ENCODE peak calls at places on chromosomes 6 and 20, in five cellular contexts. One of them, this sample, is unnamed.

GRCh38 chr6:135481786-135482369 is 15.7 kb downstream of the AHI1 start:
- DNase-seq in psoas muscle: no peak
- DNase-seq in hypothalamus: no peak
- DNase-seq in posterior cingulate gyrus: no peak
- DNase-seq in activated CD8-positive, alpha-beta memory T cell treated with anti-CD3 and anti-CD28 coated beads, Interleukin-2, amount 50 U/mL, for 4 hours: no peak
- DNase-seq in this sample: no peak

GRCh38 chr6:108564178-108564577 is 3.5 kb downstream of the FOXO3 start:
- DNase-seq in psoas muscle: no peak
- DNase-seq in hypothalamus: no peak
- DNase-seq in posterior cingulate gyrus: no peak
- DNase-seq in activated CD8-positive, alpha-beta memory T cell treated with anti-CD3 and anti-CD28 coated beads, Interleukin-2, amount 50 U/mL, for 4 hours: no peak
- DNase-seq in this sample: no peak

GRCh38 chr6:10375391-10375969 is 39.4 kb downstream of the TFAP2A start:
- DNase-seq in activated CD8-positive, alpha-beta memory T cell treated with anti-CD3 and anti-CD28 coated beads, Interleukin-2, amount 50 U/mL, for 4 hours: no peak
- DNase-seq in posterior cingulate gyrus: no peak
- DNase-seq in psoas muscle: no peak
- DNase-seq in hypothalamus: no peak
- DNase-seq in this sample: no peak

GRCh38 chr6:5083813-5084191 is 1.3 kb upstream of the PPP1R3G start:
- DNase-seq in posterior cingulate gyrus: peak
- DNase-seq in psoas muscle: no peak
- DNase-seq in activated CD8-positive, alpha-beta memory T cell treated with anti-CD3 and anti-CD28 coated beads, Interleukin-2, amount 50 U/mL, for 4 hours: no peak
- DNase-seq in hypothalamus: no peak
- DNase-seq in this sample: no peak

GRCh38 chr20:58420798-58421496 is 31.9 kb downstream of the VAPB start:
- DNase-seq in psoas muscle: no peak
- DNase-seq in hypothalamus: no peak
- DNase-seq in posterior cingulate gyrus: no peak
- DNase-seq in activated CD8-positive, alpha-beta memory T cell treated with anti-CD3 and anti-CD28 coated beads, Interleukin-2, amount 50 U/mL, for 4 hours: no peak
- DNase-seq in this sample: no peak

GRCh38 chr6:169070506-169071176 is 183.0 kb downstream of the THBS2 start:
- DNase-seq in psoas muscle: peak
- DNase-seq in hypothalamus: no peak
- DNase-seq in activated CD8-positive, alpha-beta memory T cell treated with anti-CD3 and anti-CD28 coated beads, Interleukin-2, amount 50 U/mL, for 4 hours: no peak
- DNase-seq in posterior cingulate gyrus: no peak
- DNase-seq in this sample: no peak

GRCh38 chr6:296151-297122 is 4.2 kb downstream of the DUSP22 start:
- DNase-seq in hypothalamus: no peak
- DNase-seq in activated CD8-positive, alpha-beta memory T cell treated with anti-CD3 and anti-CD28 coated beads, Interleukin-2, amount 50 U/mL, for 4 hours: no peak
- DNase-seq in posterior cingulate gyrus: peak
- DNase-seq in psoas muscle: no peak
- DNase-seq in this sample: no peak

GRCh38 chr6:32862725-32863124 is 8.7 kb downstream of the PSMB9 start:
- DNase-seq in hypothalamus: no peak
- DNase-seq in activated CD8-positive, alpha-beta memory T cell treated with anti-CD3 and anti-CD28 coated beads, Interleukin-2, amount 50 U/mL, for 4 hours: no peak
- DNase-seq in psoas muscle: no peak
- DNase-seq in posterior cingulate gyrus: no peak
- DNase-seq in this sample: no peak

GRCh38 chr6:162108041-162108440 is 619.5 kb downstream of the PRKN start:
- DNase-seq in posterior cingulate gyrus: no peak
- DNase-seq in activated CD8-positive, alpha-beta memory T cell treated with anti-CD3 and anti-CD28 coated beads, Interleukin-2, amount 50 U/mL, for 4 hours: no peak
- DNase-seq in hypothalamus: no peak
- DNase-seq in psoas muscle: no peak
- DNase-seq in this sample: no peak

GRCh38 chr6:10759312-10759839 is 11.8 kb downstream of the TMEM14B start:
- DNase-seq in hypothalamus: no peak
- DNase-seq in psoas muscle: no peak
- DNase-seq in posterior cingulate gyrus: no peak
- DNase-seq in activated CD8-positive, alpha-beta memory T cell treated with anti-CD3 and anti-CD28 coated beads, Interleukin-2, amount 50 U/mL, for 4 hours: no peak
- DNase-seq in this sample: no peak

GRCh38 chr6:11712760-11713159 is 65.8 kb downstream of the ADTRP start:
- DNase-seq in hypothalamus: no peak
- DNase-seq in posterior cingulate gyrus: peak
- DNase-seq in psoas muscle: peak
- DNase-seq in activated CD8-positive, alpha-beta memory T cell treated with anti-CD3 and anti-CD28 coated beads, Interleukin-2, amount 50 U/mL, for 4 hours: peak
- DNase-seq in this sample: no peak

GRCh38 chr6:169639653-169640278 is 62.1 kb downstream of the WDR27 start:
- DNase-seq in psoas muscle: no peak
- DNase-seq in hypothalamus: no peak
- DNase-seq in posterior cingulate gyrus: no peak
- DNase-seq in activated CD8-positive, alpha-beta memory T cell treated with anti-CD3 and anti-CD28 coated beads, Interleukin-2, amount 50 U/mL, for 4 hours: no peak
- DNase-seq in this sample: no peak

GRCh38 chr6:137159912-137160311 is 13.5 kb downstream of the IL22RA2 start:
- DNase-seq in psoas muscle: no peak
- DNase-seq in activated CD8-positive, alpha-beta memory T cell treated with anti-CD3 and anti-CD28 coated beads, Interleukin-2, amount 50 U/mL, for 4 hours: no peak
- DNase-seq in posterior cingulate gyrus: no peak
- DNase-seq in hypothalamus: no peak
- DNase-seq in this sample: no peak

GRCh38 chr6:43014434-43014909 is 423 bp downstream of the KLHDC3 start:
- DNase-seq in posterior cingulate gyrus: no peak
- DNase-seq in activated CD8-positive, alpha-beta memory T cell treated with anti-CD3 and anti-CD28 coated beads, Interleukin-2, amount 50 U/mL, for 4 hours: no peak
- DNase-seq in psoas muscle: no peak
- DNase-seq in hypothalamus: no peak
- DNase-seq in this sample: no peak

GRCh38 chr20:24098886-24099285 is 110.3 kb upstream of the GGTLC1 start:
- DNase-seq in activated CD8-positive, alpha-beta memory T cell treated with anti-CD3 and anti-CD28 coated beads, Interleukin-2, amount 50 U/mL, for 4 hours: no peak
- DNase-seq in posterior cingulate gyrus: no peak
- DNase-seq in hypothalamus: no peak
- DNase-seq in psoas muscle: no peak
- DNase-seq in this sample: no peak

GRCh38 chr6:56374841-56375369 is 127.5 kb upstream of the COL21A1 start:
- DNase-seq in posterior cingulate gyrus: no peak
- DNase-seq in hypothalamus: no peak
- DNase-seq in activated CD8-positive, alpha-beta memory T cell treated with anti-CD3 and anti-CD28 coated beads, Interleukin-2, amount 50 U/mL, for 4 hours: no peak
- DNase-seq in psoas muscle: no peak
- DNase-seq in this sample: no peak

GRCh38 chr20:10513931-10514575 is 78.9 kb downstream of the SLX4IP start:
- DNase-seq in activated CD8-positive, alpha-beta memory T cell treated with anti-CD3 and anti-CD28 coated beads, Interleukin-2, amount 50 U/mL, for 4 hours: no peak
- DNase-seq in posterior cingulate gyrus: no peak
- DNase-seq in hypothalamus: no peak
- DNase-seq in psoas muscle: no peak
- DNase-seq in this sample: no peak

GRCh38 chr6:160133441-160134336 is 12.1 kb downstream of the SLC22A1 start:
- DNase-seq in posterior cingulate gyrus: peak
- DNase-seq in psoas muscle: no peak
- DNase-seq in hypothalamus: no peak
- DNase-seq in activated CD8-positive, alpha-beta memory T cell treated with anti-CD3 and anti-CD28 coated beads, Interleukin-2, amount 50 U/mL, for 4 hours: no peak
- DNase-seq in this sample: no peak

GRCh38 chr6:22025468-22026159 is 271.2 kb downstream of the PRL start:
- DNase-seq in psoas muscle: no peak
- DNase-seq in posterior cingulate gyrus: no peak
- DNase-seq in hypothalamus: no peak
- DNase-seq in activated CD8-positive, alpha-beta memory T cell treated with anti-CD3 and anti-CD28 coated beads, Interleukin-2, amount 50 U/mL, for 4 hours: no peak
- DNase-seq in this sample: no peak

GRCh38 chr20:40604416-40604815 is 84.6 kb downstream of the MAFB start:
- DNase-seq in psoas muscle: no peak
- DNase-seq in posterior cingulate gyrus: no peak
- DNase-seq in activated CD8-positive, alpha-beta memory T cell treated with anti-CD3 and anti-CD28 coated beads, Interleukin-2, amount 50 U/mL, for 4 hours: no peak
- DNase-seq in hypothalamus: no peak
- DNase-seq in this sample: no peak

GRCh38 chr6:145534986-145535385 is 200.3 kb downstream of the EPM2A start:
- DNase-seq in posterior cingulate gyrus: no peak
- DNase-seq in hypothalamus: no peak
- DNase-seq in activated CD8-positive, alpha-beta memory T cell treated with anti-CD3 and anti-CD28 coated beads, Interleukin-2, amount 50 U/mL, for 4 hours: no peak
- DNase-seq in psoas muscle: no peak
- DNase-seq in this sample: no peak

GRCh38 chr6:75930954-75931689 is 141.3 kb downstream of the IMPG1 start:
- DNase-seq in activated CD8-positive, alpha-beta memory T cell treated with anti-CD3 and anti-CD28 coated beads, Interleukin-2, amount 50 U/mL, for 4 hours: no peak
- DNase-seq in hypothalamus: no peak
- DNase-seq in posterior cingulate gyrus: no peak
- DNase-seq in psoas muscle: no peak
- DNase-seq in this sample: no peak

GRCh38 chr6:34601706-34602105 is 45.6 kb upstream of the SPDEF start:
- DNase-seq in psoas muscle: no peak
- DNase-seq in posterior cingulate gyrus: peak
- DNase-seq in activated CD8-positive, alpha-beta memory T cell treated with anti-CD3 and anti-CD28 coated beads, Interleukin-2, amount 50 U/mL, for 4 hours: no peak
- DNase-seq in hypothalamus: no peak
- DNase-seq in this sample: no peak

GRCh38 chr20:38888059-38888831 is 38.0 kb upstream of the FAM83D start:
- DNase-seq in posterior cingulate gyrus: peak
- DNase-seq in hypothalamus: peak
- DNase-seq in activated CD8-positive, alpha-beta memory T cell treated with anti-CD3 and anti-CD28 coated beads, Interleukin-2, amount 50 U/mL, for 4 hours: no peak
- DNase-seq in psoas muscle: no peak
- DNase-seq in this sample: no peak

GRCh38 chr6:14246876-14247275 is 129.3 kb downstream of the CD83 start:
- DNase-seq in activated CD8-positive, alpha-beta memory T cell treated with anti-CD3 and anti-CD28 coated beads, Interleukin-2, amount 50 U/mL, for 4 hours: no peak
- DNase-seq in posterior cingulate gyrus: no peak
- DNase-seq in psoas muscle: no peak
- DNase-seq in hypothalamus: no peak
- DNase-seq in this sample: no peak

GRCh38 chr6:11093065-11093590 is 506 bp upstream of the SMIM13 start:
- DNase-seq in psoas muscle: no peak
- DNase-seq in posterior cingulate gyrus: no peak
- DNase-seq in hypothalamus: no peak
- DNase-seq in activated CD8-positive, alpha-beta memory T cell treated with anti-CD3 and anti-CD28 coated beads, Interleukin-2, amount 50 U/mL, for 4 hours: no peak
- DNase-seq in this sample: no peak

GRCh38 chr20:49450281-49450707 is 32.2 kb downstream of the KCNB1 start:
- DNase-seq in psoas muscle: no peak
- DNase-seq in posterior cingulate gyrus: peak
- DNase-seq in activated CD8-positive, alpha-beta memory T cell treated with anti-CD3 and anti-CD28 coated beads, Interleukin-2, amount 50 U/mL, for 4 hours: no peak
- DNase-seq in hypothalamus: peak
- DNase-seq in this sample: peak

GRCh38 chr20:22833851-22834250 is 201.3 kb upstream of the SSTR4 start:
- DNase-seq in activated CD8-positive, alpha-beta memory T cell treated with anti-CD3 and anti-CD28 coated beads, Interleukin-2, amount 50 U/mL, for 4 hours: no peak
- DNase-seq in hypothalamus: no peak
- DNase-seq in posterior cingulate gyrus: no peak
- DNase-seq in psoas muscle: no peak
- DNase-seq in this sample: no peak

GRCh38 chr20:11267131-11267761 is 593.4 kb upstream of the JAG1 start:
- DNase-seq in hypothalamus: peak
- DNase-seq in activated CD8-positive, alpha-beta memory T cell treated with anti-CD3 and anti-CD28 coated beads, Interleukin-2, amount 50 U/mL, for 4 hours: no peak
- DNase-seq in posterior cingulate gyrus: peak
- DNase-seq in psoas muscle: peak
- DNase-seq in this sample: no peak

GRCh38 chr6:57207141-57207540 is 15.0 kb downstream of the RAB23 start:
- DNase-seq in psoas muscle: no peak
- DNase-seq in hypothalamus: no peak
- DNase-seq in activated CD8-positive, alpha-beta memory T cell treated with anti-CD3 and anti-CD28 coated beads, Interleukin-2, amount 50 U/mL, for 4 hours: no peak
- DNase-seq in posterior cingulate gyrus: no peak
- DNase-seq in this sample: no peak

GRCh38 chr20:36629719-36630340 is 16.2 kb downstream of the SLA2 start:
- DNase-seq in posterior cingulate gyrus: no peak
- DNase-seq in psoas muscle: no peak
- DNase-seq in activated CD8-positive, alpha-beta memory T cell treated with anti-CD3 and anti-CD28 coated beads, Interleukin-2, amount 50 U/mL, for 4 hours: peak
- DNase-seq in hypothalamus: no peak
- DNase-seq in this sample: no peak

GRCh38 chr6:136549359-136550044 is 720 bp downstream of the MAP7 start:
- DNase-seq in posterior cingulate gyrus: peak
- DNase-seq in hypothalamus: peak
- DNase-seq in activated CD8-positive, alpha-beta memory T cell treated with anti-CD3 and anti-CD28 coated beads, Interleukin-2, amount 50 U/mL, for 4 hours: no peak
- DNase-seq in psoas muscle: no peak
- DNase-seq in this sample: no peak

GRCh38 chr6:36947570-36948351 is 6.8 kb upstream of the PI16 start:
- DNase-seq in posterior cingulate gyrus: peak
- DNase-seq in activated CD8-positive, alpha-beta memory T cell treated with anti-CD3 and anti-CD28 coated beads, Interleukin-2, amount 50 U/mL, for 4 hours: no peak
- DNase-seq in psoas muscle: no peak
- DNase-seq in hypothalamus: peak
- DNase-seq in this sample: no peak

GRCh38 chr6:134123666-134124208 is 71.3 kb upstream of the SLC2A12 start:
- DNase-seq in hypothalamus: no peak
- DNase-seq in activated CD8-positive, alpha-beta memory T cell treated with anti-CD3 and anti-CD28 coated beads, Interleukin-2, amount 50 U/mL, for 4 hours: peak
- DNase-seq in posterior cingulate gyrus: no peak
- DNase-seq in psoas muscle: no peak
- DNase-seq in this sample: peak

GRCh38 chr6:13289789-13290318 is 38.5 kb downstream of the TBC1D7 start:
- DNase-seq in hypothalamus: no peak
- DNase-seq in activated CD8-positive, alpha-beta memory T cell treated with anti-CD3 and anti-CD28 coated beads, Interleukin-2, amount 50 U/mL, for 4 hours: no peak
- DNase-seq in psoas muscle: no peak
- DNase-seq in posterior cingulate gyrus: no peak
- DNase-seq in this sample: no peak

GRCh38 chr6:35725721-35726438 is 11.0 kb upstream of the ARMC12 start:
- DNase-seq in activated CD8-positive, alpha-beta memory T cell treated with anti-CD3 and anti-CD28 coated beads, Interleukin-2, amount 50 U/mL, for 4 hours: no peak
- DNase-seq in posterior cingulate gyrus: peak
- DNase-seq in hypothalamus: peak
- DNase-seq in psoas muscle: peak
- DNase-seq in this sample: no peak

This sample was measured in NCI-H2107.